ENCODE peak calls at places on chromosomes 7 and 10, in nine cellular contexts. U is A549; X is transverse colon; Y is fibroblast of pulmonary artery; K is endothelial cell; I is ovary; L is CD8-positive, alpha-beta T cell; P is fibroblast of the aortic adventitia; S is GM10248. N is an unnamed sample.

GRCh38 chr7:6385110-6385792 is 62.5 kb downstream of the DAGLB start:
- DNase-seq in U (peak), X (no peak), Y (peak), K (no peak), I (no peak), L (no peak), P (peak), S (no peak), N (no peak)

GRCh38 chr10:104498345-104498955 is 142.6 kb upstream of the SORCS3 start:
- DNase-seq in U (no peak), X (no peak), Y (no peak), K (no peak), I (no peak), L (no peak), P (no peak), S (no peak), N (no peak)

GRCh38 chr7:200290-200689 is 7.9 kb downstream of the FAM20C start:
- DNase-seq in U (no peak), X (no peak), Y (no peak), K (no peak), I (no peak), L (no peak), P (no peak), S (no peak), N (no peak)

GRCh38 chr10:61757525-61758397 is 95.0 kb downstream of the CABCOCO1 start:
- DNase-seq in U (no peak), X (peak), Y (peak), K (no peak), I (no peak), L (no peak), P (peak), S (no peak), N (no peak)

GRCh38 chr10:132630156-132630555 is 92.6 kb downstream of the INPP5A start:
- DNase-seq in U (no peak), X (no peak), Y (no peak), K (no peak), I (peak), L (no peak), P (no peak), S (no peak), N (no peak)

GRCh38 chr7:4788627-4789189 is 13.3 kb downstream of the AP5Z1 start:
- DNase-seq in U (no peak), X (no peak), Y (no peak), K (no peak), I (no peak), L (no peak), P (no peak), S (no peak), N (no peak)

GRCh38 chr7:70533614-70534013 is 598.3 kb upstream of the GALNT17 start:
- DNase-seq in U (no peak), X (no peak), Y (no peak), K (no peak), I (no peak), L (no peak), P (no peak), S (no peak), N (no peak)

GRCh38 chr7:81618400-81619014 is 151.3 kb downstream of the HGF start:
- DNase-seq in U (peak), X (no peak), Y (peak), K (no peak), I (no peak), L (no peak), P (peak), S (no peak), N (no peak)

GRCh38 chr7:81333004-81333403 is 414.2 kb upstream of the SEMA3C start:
- DNase-seq in U (no peak), X (no peak), Y (peak), K (no peak), I (no peak), L (no peak), P (peak), S (no peak), N (no peak)

GRCh38 chr10:131126321-131127121 is 185.0 kb downstream of the TCERG1L start:
- DNase-seq in U (no peak), X (no peak), Y (no peak), K (no peak), I (no peak), L (no peak), P (no peak), S (no peak), N (no peak)

GRCh38 chr7:130822642-130823041 is 88.6 kb upstream of the KLF14 start:
- DNase-seq in U (no peak), X (no peak), Y (no peak), K (no peak), I (no peak), L (no peak), P (no peak), S (no peak), N (no peak)

DNA sequence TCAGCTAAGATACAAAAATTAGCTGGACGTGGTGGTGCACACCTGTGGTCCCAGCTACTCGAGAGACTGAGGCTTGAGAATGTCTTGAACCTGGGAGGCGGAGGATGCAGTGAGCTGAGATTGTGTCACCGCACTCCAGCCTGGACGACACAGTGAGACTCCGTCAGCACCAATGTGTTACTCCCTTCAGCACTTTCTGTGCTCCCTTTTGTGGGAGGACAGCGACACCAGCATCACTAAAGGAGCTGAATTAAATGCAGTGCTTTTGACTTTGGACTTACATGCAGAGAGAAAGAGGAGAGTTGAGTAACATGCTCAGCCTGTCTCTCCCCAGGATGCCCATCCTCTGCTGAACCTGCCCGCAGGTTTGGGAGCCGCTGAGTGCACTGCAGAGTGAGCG is 92.2 kb upstream of the RHEB start:
- DNase-seq in U (no peak), X (no peak), Y (no peak), K (no peak), I (no peak), L (no peak), P (no peak), S (no peak), N (no peak)
- TF ChIP-seq CTCF in U (no peak), X (no peak), Y (no peak), K (no peak), I (no peak), L (no peak), P (no peak), S (no peak), N (no peak)

GRCh38 chr10:122510736-122511135 is 49.4 kb downstream of the HTRA1 start:
- DNase-seq in U (no peak), X (no peak), Y (no peak), K (no peak), I (no peak), L (no peak), P (no peak), S (no peak), N (no peak)
- TF ChIP-seq CTCF in U (no peak), X (no peak), Y (no peak), K (no peak), I (no peak), L (peak), P (no peak), S (no peak), N (no peak)

DNA sequence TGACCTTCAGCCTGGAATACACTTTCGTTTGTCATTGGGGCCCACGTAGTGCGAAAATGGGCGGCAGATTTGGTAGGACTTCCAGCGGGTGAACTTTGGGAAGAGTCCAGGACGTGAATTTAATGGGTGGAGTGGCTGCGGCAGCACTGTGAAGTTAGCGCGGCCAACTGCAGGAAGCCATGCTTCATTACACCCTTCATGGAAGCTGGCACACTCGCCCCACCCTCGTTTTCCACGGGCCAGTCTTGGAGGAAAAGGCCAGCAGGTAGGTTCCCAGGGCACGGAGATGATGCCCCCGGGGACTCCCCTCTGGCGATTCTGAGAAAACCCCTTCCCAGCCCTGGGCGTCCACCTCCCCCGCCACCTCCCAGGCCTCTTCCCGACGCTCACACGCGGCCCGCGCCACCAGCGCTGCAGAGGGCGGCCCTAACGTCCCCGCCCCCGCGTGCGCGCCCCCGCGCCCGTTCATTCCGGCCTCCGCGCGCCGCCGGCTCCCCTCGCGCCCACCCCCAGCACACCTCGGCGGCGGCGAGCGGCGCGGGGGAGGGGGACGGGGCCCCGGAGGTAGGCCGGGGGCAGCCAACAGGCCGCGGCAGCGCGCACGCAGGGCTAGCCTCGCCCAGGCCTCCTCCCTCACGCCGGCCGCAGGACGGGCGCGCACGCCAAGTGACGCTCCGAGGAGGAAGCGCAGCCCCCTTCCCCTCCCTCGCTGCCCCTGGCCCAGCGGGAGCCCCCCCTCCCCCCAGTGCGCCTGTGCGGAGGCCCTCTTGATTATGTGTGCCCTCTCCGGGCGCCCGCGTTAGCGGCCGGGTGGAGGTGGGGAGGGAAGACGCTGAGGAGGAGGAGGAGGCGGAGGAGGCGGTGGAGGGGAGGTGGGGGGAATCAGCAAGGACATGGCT is at the start of gene MLLT10:
- DNase-seq in U (peak), X (peak), Y (peak), K (peak), I (peak), L (peak), P (peak), S (peak), N (peak)
- TF ChIP-seq CTCF in U (no peak), X (peak), Y (peak), K (no peak), I (no peak), L (peak), P (peak), S (no peak), N (peak)

GRCh38 chr7:12687213-12688171 is at the start of gene ARL4A:
- DNase-seq in U (peak), X (peak), Y (peak), K (peak), I (peak), L (peak), P (peak), S (peak), N (peak)
- TF ChIP-seq CTCF in U (peak), X (no peak), Y (peak), K (no peak), I (no peak), L (no peak), P (peak), S (peak), N (no peak)

GRCh38 chr10:4736608-4737007 is 89.4 kb upstream of the AKR1E2 start:
- DNase-seq in U (no peak), X (no peak), Y (no peak), K (no peak), I (no peak), L (no peak), P (no peak), S (no peak), N (no peak)
- TF ChIP-seq CTCF in U (no peak), X (no peak), Y (no peak), K (no peak), I (no peak), L (no peak), P (no peak), S (no peak), N (no peak)

DNA sequence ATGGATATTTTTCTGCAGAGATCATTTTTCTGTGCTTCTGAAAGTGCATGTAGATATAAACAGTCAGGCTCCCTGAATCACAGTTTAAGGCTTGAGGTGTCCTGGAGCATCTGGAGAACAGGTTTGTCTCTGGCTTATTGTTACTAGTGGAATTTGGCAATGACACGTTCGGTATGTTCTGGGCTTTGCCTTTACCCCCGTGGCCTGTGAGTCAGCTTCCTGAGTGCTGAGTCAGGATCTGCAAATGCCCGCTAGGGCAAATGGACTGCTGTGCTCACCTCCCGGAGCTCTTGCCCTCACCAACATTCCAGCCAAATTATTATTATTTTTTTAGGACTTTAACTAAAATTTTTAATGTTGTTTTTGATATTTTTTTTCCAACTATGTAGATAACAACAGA is 192.5 kb upstream of the PRSS1 start:
- DNase-seq in U (peak), X (peak), Y (peak), K (peak), I (no peak), L (no peak), P (peak), S (no peak), N (no peak)
- TF ChIP-seq CTCF in U (no peak), X (no peak), Y (peak), K (no peak), I (no peak), L (no peak), P (peak), S (no peak), N (peak)

DNA sequence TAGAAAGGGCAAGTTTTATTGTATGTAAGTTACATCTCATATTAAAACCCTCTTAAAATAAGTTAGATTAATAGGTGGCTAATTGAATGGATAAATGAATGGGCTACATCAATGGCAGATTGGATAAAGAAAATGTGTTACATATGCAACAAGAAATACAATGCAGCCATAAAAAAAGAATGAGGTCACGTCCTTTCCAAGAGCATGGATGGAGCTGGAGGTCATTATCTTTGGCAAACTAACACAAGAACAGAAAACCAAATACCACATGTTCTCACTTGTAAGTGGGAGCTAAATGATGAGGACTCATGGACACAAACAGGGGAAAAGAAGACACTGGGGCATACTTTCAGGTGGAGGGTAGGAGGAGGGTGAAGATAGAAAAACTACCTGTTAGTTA is 182.2 kb upstream of the GNAI1 start:
- DNase-seq in U (no peak), X (no peak), Y (no peak), K (no peak), I (no peak), L (no peak), P (no peak), S (no peak), N (no peak)
- TF ChIP-seq CTCF in U (no peak), X (no peak), Y (no peak), K (no peak), I (no peak), L (no peak), P (no peak), S (no peak), N (no peak)

DNA sequence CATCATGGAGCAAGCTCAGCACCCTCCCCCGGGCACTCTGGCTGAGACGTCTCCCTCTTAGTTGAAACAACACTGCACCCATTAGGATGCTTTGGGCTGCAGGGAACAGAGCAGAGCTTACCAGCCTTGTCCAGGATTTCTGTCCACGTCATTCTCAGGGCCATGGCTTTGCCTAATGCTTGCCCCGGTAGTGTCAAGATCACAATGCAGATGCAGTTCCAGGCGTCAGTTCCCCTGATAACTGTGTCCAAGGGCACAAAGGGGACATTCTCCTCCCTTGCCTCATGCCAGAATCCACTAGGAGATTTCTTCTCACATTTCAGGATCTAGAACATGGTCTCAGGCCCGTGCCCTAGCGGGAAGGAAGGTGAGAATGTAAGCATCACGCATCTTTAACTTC is 17.2 kb upstream of the GRB10 start:
- DNase-seq in U (no peak), X (no peak), Y (no peak), K (no peak), I (no peak), L (no peak), P (no peak), S (no peak), N (no peak)
- TF ChIP-seq CTCF in U (no peak), X (no peak), Y (no peak), K (no peak), I (no peak), L (no peak), P (no peak), S (no peak), N (no peak)

DNA sequence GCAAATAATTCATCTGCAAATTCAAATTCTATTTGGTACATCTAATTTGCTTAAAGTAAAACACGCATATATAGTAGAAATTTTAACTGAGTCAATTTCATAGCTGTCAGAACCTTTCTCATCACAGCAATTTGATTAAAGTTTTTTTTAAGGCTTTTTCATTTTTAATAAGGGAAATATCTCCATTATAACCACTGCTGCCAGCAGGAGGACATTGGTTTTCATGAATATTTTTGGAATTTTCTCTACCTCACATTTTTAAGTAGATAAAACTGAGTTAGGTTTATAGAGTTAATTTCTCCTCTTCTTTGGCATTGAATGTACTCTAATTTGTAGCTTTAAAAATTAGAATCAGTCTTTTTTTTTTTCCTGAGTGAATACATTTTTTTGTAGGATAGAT is 82.2 kb downstream of the ST7 start:
- DNase-seq in U (no peak), X (no peak), Y (no peak), K (no peak), I (no peak), L (no peak), P (no peak), S (no peak), N (no peak)
- TF ChIP-seq CTCF in U (no peak), X (no peak), Y (no peak), K (no peak), I (no peak), L (no peak), P (peak), S (no peak), N (peak)

DNA sequence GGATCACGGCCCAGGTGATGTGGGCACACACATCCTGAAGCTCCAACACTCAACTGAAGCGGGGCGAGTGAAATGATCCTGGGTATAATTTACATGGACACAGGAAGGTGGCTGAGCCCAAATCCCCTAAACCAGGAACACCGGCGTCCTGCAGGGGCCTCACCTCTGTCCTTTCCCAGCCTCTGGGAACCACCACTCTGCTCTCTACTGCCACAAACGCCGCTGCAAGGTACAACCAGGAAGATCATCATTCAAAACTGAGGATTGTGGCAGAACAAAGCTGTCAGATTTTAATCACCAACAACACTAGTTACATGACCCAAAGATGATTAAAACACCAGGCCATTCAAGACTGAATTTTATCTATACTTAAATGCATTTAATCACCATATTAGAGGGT is 104.0 kb downstream of the DIP2C start:
- DNase-seq in U (no peak), X (no peak), Y (no peak), K (no peak), I (no peak), L (no peak), P (no peak), S (no peak), N (no peak)
- TF ChIP-seq CTCF in U (no peak), X (no peak), Y (no peak), K (no peak), I (no peak), L (no peak), P (no peak), S (no peak), N (no peak)

N was measured in type B pancreatic cell.